ENCODE peak calls at places on chromosomes 5 and 9, in five cellular contexts. One of them, this sample, is unnamed.

GRCh38 chr5:10636363-10637142 is 72.7 kb downstream of the ANKRD33B start:
- DNase-seq in stimulated activated CD4-positive, alpha-beta T cell treated with anti-CD3 and anti-CD28 coated beads, Interleukin-1b, Interleukin-23, amount 100 ng/mL, for 1 hour: no peak
- DNase-seq in NCI-H2171 treated with DMSO at 0.1 percent for 48 hours: no peak
- DNase-seq in RWPE1: no peak
- DNase-seq in GM04503: no peak
- DNase-seq in this sample: no peak

GRCh38 chr9:16553869-16554540 is 316.5 kb downstream of the BNC2 start:
- DNase-seq in NCI-H2171 treated with DMSO at 0.1 percent for 48 hours: no peak
- DNase-seq in RWPE1: no peak
- DNase-seq in GM04503: no peak
- DNase-seq in stimulated activated CD4-positive, alpha-beta T cell treated with anti-CD3 and anti-CD28 coated beads, Interleukin-1b, Interleukin-23, amount 100 ng/mL, for 1 hour: no peak
- DNase-seq in this sample: peak

GRCh38 chr5:2334686-2335085 is 416.8 kb downstream of the IRX2 start:
- DNase-seq in stimulated activated CD4-positive, alpha-beta T cell treated with anti-CD3 and anti-CD28 coated beads, Interleukin-1b, Interleukin-23, amount 100 ng/mL, for 1 hour: no peak
- DNase-seq in NCI-H2171 treated with DMSO at 0.1 percent for 48 hours: peak
- DNase-seq in GM04503: no peak
- DNase-seq in RWPE1: no peak
- DNase-seq in this sample: no peak

GRCh38 chr5:75706775-75707174 is 10.5 kb downstream of the POC5 start:
- DNase-seq in NCI-H2171 treated with DMSO at 0.1 percent for 48 hours: no peak
- DNase-seq in RWPE1: no peak
- DNase-seq in stimulated activated CD4-positive, alpha-beta T cell treated with anti-CD3 and anti-CD28 coated beads, Interleukin-1b, Interleukin-23, amount 100 ng/mL, for 1 hour: no peak
- DNase-seq in GM04503: no peak
- DNase-seq in this sample: no peak

GRCh38 chr5:107605596-107606125 is 65.1 kb downstream of the EFNA5 start:
- DNase-seq in GM04503: no peak
- DNase-seq in stimulated activated CD4-positive, alpha-beta T cell treated with anti-CD3 and anti-CD28 coated beads, Interleukin-1b, Interleukin-23, amount 100 ng/mL, for 1 hour: no peak
- DNase-seq in RWPE1: no peak
- DNase-seq in NCI-H2171 treated with DMSO at 0.1 percent for 48 hours: no peak
- DNase-seq in this sample: no peak

GRCh38 chr5:97115932-97116331 is 26.5 kb downstream of the LIX1 start:
- DNase-seq in NCI-H2171 treated with DMSO at 0.1 percent for 48 hours: no peak
- DNase-seq in stimulated activated CD4-positive, alpha-beta T cell treated with anti-CD3 and anti-CD28 coated beads, Interleukin-1b, Interleukin-23, amount 100 ng/mL, for 1 hour: no peak
- DNase-seq in RWPE1: no peak
- DNase-seq in GM04503: no peak
- DNase-seq in this sample: no peak

GRCh38 chr5:100119903-100120302 is 415.3 kb upstream of the FAM174A start:
- DNase-seq in RWPE1: no peak
- DNase-seq in stimulated activated CD4-positive, alpha-beta T cell treated with anti-CD3 and anti-CD28 coated beads, Interleukin-1b, Interleukin-23, amount 100 ng/mL, for 1 hour: no peak
- DNase-seq in NCI-H2171 treated with DMSO at 0.1 percent for 48 hours: no peak
- DNase-seq in GM04503: no peak
- DNase-seq in this sample: no peak

GRCh38 chr9:16705121-16705604 is 165.3 kb downstream of the BNC2 start:
- DNase-seq in GM04503: peak
- DNase-seq in RWPE1: peak
- DNase-seq in NCI-H2171 treated with DMSO at 0.1 percent for 48 hours: no peak
- DNase-seq in stimulated activated CD4-positive, alpha-beta T cell treated with anti-CD3 and anti-CD28 coated beads, Interleukin-1b, Interleukin-23, amount 100 ng/mL, for 1 hour: no peak
- DNase-seq in this sample: peak

GRCh38 chr9:128276574-128277270 is 646 bp downstream of the SWI5 start:
- DNase-seq in NCI-H2171 treated with DMSO at 0.1 percent for 48 hours: no peak
- DNase-seq in RWPE1: peak
- DNase-seq in stimulated activated CD4-positive, alpha-beta T cell treated with anti-CD3 and anti-CD28 coated beads, Interleukin-1b, Interleukin-23, amount 100 ng/mL, for 1 hour: no peak
- DNase-seq in GM04503: no peak
- DNase-seq in this sample: peak

GRCh38 chr9:19550009-19550408 is 141.2 kb downstream of the ACER2 start:
- DNase-seq in GM04503: no peak
- DNase-seq in RWPE1: no peak
- DNase-seq in stimulated activated CD4-positive, alpha-beta T cell treated with anti-CD3 and anti-CD28 coated beads, Interleukin-1b, Interleukin-23, amount 100 ng/mL, for 1 hour: no peak
- DNase-seq in NCI-H2171 treated with DMSO at 0.1 percent for 48 hours: no peak
- DNase-seq in this sample: no peak

GRCh38 chr5:172607213-172607793 is 33.8 kb upstream of the NEURL1B start:
- DNase-seq in RWPE1: no peak
- DNase-seq in GM04503: no peak
- DNase-seq in NCI-H2171 treated with DMSO at 0.1 percent for 48 hours: no peak
- DNase-seq in stimulated activated CD4-positive, alpha-beta T cell treated with anti-CD3 and anti-CD28 coated beads, Interleukin-1b, Interleukin-23, amount 100 ng/mL, for 1 hour: no peak
- DNase-seq in this sample: no peak

GRCh38 chr5:172686111-172686510 is 45.0 kb downstream of the NEURL1B start:
- DNase-seq in RWPE1: no peak
- DNase-seq in NCI-H2171 treated with DMSO at 0.1 percent for 48 hours: no peak
- DNase-seq in GM04503: no peak
- DNase-seq in stimulated activated CD4-positive, alpha-beta T cell treated with anti-CD3 and anti-CD28 coated beads, Interleukin-1b, Interleukin-23, amount 100 ng/mL, for 1 hour: no peak
- DNase-seq in this sample: peak

GRCh38 chr9:134325096-134325812 is 1.0 kb upstream of the RXRA start:
- DNase-seq in RWPE1: peak
- DNase-seq in stimulated activated CD4-positive, alpha-beta T cell treated with anti-CD3 and anti-CD28 coated beads, Interleukin-1b, Interleukin-23, amount 100 ng/mL, for 1 hour: no peak
- DNase-seq in NCI-H2171 treated with DMSO at 0.1 percent for 48 hours: no peak
- DNase-seq in GM04503: no peak
- DNase-seq in this sample: peak

GRCh38 chr9:21316032-21316842 is 11.1 kb upstream of the IFNA5 start:
- DNase-seq in RWPE1: no peak
- DNase-seq in NCI-H2171 treated with DMSO at 0.1 percent for 48 hours: no peak
- DNase-seq in GM04503: no peak
- DNase-seq in stimulated activated CD4-positive, alpha-beta T cell treated with anti-CD3 and anti-CD28 coated beads, Interleukin-1b, Interleukin-23, amount 100 ng/mL, for 1 hour: no peak
- DNase-seq in this sample: no peak

GRCh38 chr5:4883388-4883787 is 256.7 kb upstream of the ADAMTS16 start:
- DNase-seq in stimulated activated CD4-positive, alpha-beta T cell treated with anti-CD3 and anti-CD28 coated beads, Interleukin-1b, Interleukin-23, amount 100 ng/mL, for 1 hour: no peak
- DNase-seq in RWPE1: no peak
- DNase-seq in NCI-H2171 treated with DMSO at 0.1 percent for 48 hours: peak
- DNase-seq in GM04503: no peak
- DNase-seq in this sample: no peak

This sample was measured in osteoblast.